ENCODE peak calls at places on chromosomes 12 and 14, in ten cellular contexts. H is lower leg skin; Y is ureter; J is memory B cell; V is caudate nucleus; Z is NCI-H1105 treated with DMSO at 0.1 percent for 48 hours; X is activated CD8-positive, alpha-beta T cell treated with anti-CD3 and anti-CD28 coated beads, Interleukin-2, amount 10 ng/mL, durations not matched to agents 7 days and 5 days; E is cardiac muscle cell; F is adrenal gland; P is activated CD8-positive, alpha-beta memory T cell treated with anti-CD3 and anti-CD28 coated beads for 4 hours. O is an unnamed sample.

GRCh38 chr12:54139030-54139429 is 49.8 kb downstream of the SMUG1 start:
- DNase-seq in H (no peak), Y (no peak), J (no peak), V (no peak), Z (no peak), X (no peak), E (no peak), F (no peak), P (no peak), O (no peak)

GRCh38 chr12:108833757-108834472 is 23.5 kb downstream of the SSH1 start:
- DNase-seq in H (no peak), Y (no peak), J (no peak), V (no peak), Z (no peak), X (no peak), E (peak), F (peak), P (no peak), O (no peak)

GRCh38 chr14:76997257-76997970 is 31.1 kb downstream of the IRF2BPL start:
- DNase-seq in H (no peak), Y (no peak), J (no peak), V (no peak), Z (no peak), X (no peak), E (peak), F (no peak), P (no peak), O (no peak)

GRCh38 chr12:116937640-116938039 is 26.9 kb downstream of the FBXW8 start:
- DNase-seq in H (no peak), Y (no peak), J (no peak), V (no peak), Z (no peak), X (no peak), E (no peak), F (no peak), P (no peak), O (no peak)

GRCh38 chr12:53065975-53066593 is 13.1 kb downstream of the SPRYD3 start:
- DNase-seq in H (peak), Y (peak), J (peak), V (peak), Z (peak), X (peak), E (peak), F (peak), P (peak), O (peak)

GRCh38 chr12:1920971-1921370 is 2.5 kb upstream of the CACNA2D4 start:
- DNase-seq in H (peak), Y (no peak), J (peak), V (no peak), Z (no peak), X (peak), E (no peak), F (peak), P (no peak), O (no peak)

GRCh38 chr14:68874746-68875155 is 81.9 kb upstream of the ZFP36L1 start:
- DNase-seq in H (no peak), Y (no peak), J (no peak), V (no peak), Z (no peak), X (no peak), E (no peak), F (no peak), P (no peak), O (no peak)

GRCh38 chr14:55111122-55111705 is 17.8 kb upstream of the LGALS3 start:
- DNase-seq in H (no peak), Y (no peak), J (no peak), V (no peak), Z (no peak), X (no peak), E (no peak), F (no peak), P (no peak), O (no peak)

GRCh38 chr12:80937391-80938238 is at the start of gene LIN7A:
- DNase-seq in H (peak), Y (peak), J (no peak), V (peak), Z (peak), X (no peak), E (peak), F (no peak), P (no peak), O (no peak)

GRCh38 chr14:37650356-37651037 is 55.1 kb downstream of the TTC6 start:
- DNase-seq in H (no peak), Y (no peak), J (no peak), V (no peak), Z (peak), X (no peak), E (no peak), F (no peak), P (no peak), O (no peak)

GRCh38 chr12:108689314-108690190 is 41.8 kb downstream of the CORO1C start:
- DNase-seq in H (no peak), Y (no peak), J (no peak), V (peak), Z (no peak), X (no peak), E (peak), F (peak), P (no peak), O (no peak)

GRCh38 chr14:102982852-102983470 is 60.5 kb downstream of the AMN start:
- DNase-seq in H (no peak), Y (no peak), J (no peak), V (no peak), Z (no peak), X (no peak), E (no peak), F (no peak), P (no peak), O (no peak)

GRCh38 chr12:46269429-46270241 is 792 bp upstream of the SLC38A1 start:
- DNase-seq in H (peak), Y (peak), J (no peak), V (peak), Z (no peak), X (peak), E (no peak), F (no peak), P (peak), O (peak)

GRCh38 chr12:118354903-118355302 is 17.8 kb downstream of the TAOK3 start:
- DNase-seq in H (peak), Y (no peak), J (no peak), V (no peak), Z (no peak), X (no peak), E (no peak), F (no peak), P (no peak), O (no peak)

GRCh38 chr14:88258026-88258425 is 65.0 kb downstream of the KCNK10 start:
- DNase-seq in H (no peak), Y (no peak), J (no peak), V (no peak), Z (no peak), X (no peak), E (no peak), F (no peak), P (no peak), O (no peak)

GRCh38 chr14:80930836-80931389 is 10.6 kb downstream of the CEP128 start:
- DNase-seq in H (no peak), Y (no peak), J (no peak), V (no peak), Z (no peak), X (peak), E (peak), F (no peak), P (no peak), O (no peak)

GRCh38 chr12:101564912-101565311 is 29.9 kb upstream of the MYBPC1 start:
- DNase-seq in H (no peak), Y (no peak), J (no peak), V (no peak), Z (no peak), X (no peak), E (peak), F (no peak), P (no peak), O (no peak)

GRCh38 chr14:103880334-103880985 is 33.1 kb upstream of the PPP1R13B start:
- DNase-seq in H (peak), Y (peak), J (no peak), V (no peak), Z (peak), X (no peak), E (peak), F (peak), P (no peak), O (no peak)

O was measured in activated B cell treated with CpG ODN at 0.5 μM for 24 hours.